ENCODE peak calls at places on chromosome 4, in seven cellular contexts. One of them, this sample, is unnamed.

GRCh38 chr4:176583278-176583677 is 209.4 kb downstream of the VEGFC start:
- DNase-seq in MCF 10A: no peak
- DNase-seq in neural crest cell: no peak
- DNase-seq in H9: no peak
- DNase-seq in CD8-positive, alpha-beta T cell: no peak
- DNase-seq in GM20000: no peak
- DNase-seq in mesothelial cell of epicardium: no peak
- DNase-seq in this sample: no peak

GRCh38 chr4:13891544-13891939 is 264.0 kb upstream of the BOD1L1 start:
- DNase-seq in mesothelial cell of epicardium: no peak
- DNase-seq in MCF 10A: no peak
- DNase-seq in neural crest cell: no peak
- DNase-seq in GM20000: no peak
- DNase-seq in CD8-positive, alpha-beta T cell: no peak
- DNase-seq in H9: no peak
- DNase-seq in this sample: no peak

GRCh38 chr4:168723020-168723419 is 226.2 kb downstream of the PALLD start:
- DNase-seq in neural crest cell: no peak
- DNase-seq in H9: no peak
- DNase-seq in GM20000: no peak
- DNase-seq in CD8-positive, alpha-beta T cell: no peak
- DNase-seq in mesothelial cell of epicardium: no peak
- DNase-seq in MCF 10A: no peak
- DNase-seq in this sample: no peak

GRCh38 chr4:162485486-162485885 is 321.7 kb upstream of the FSTL5 start:
- DNase-seq in GM20000: no peak
- DNase-seq in CD8-positive, alpha-beta T cell: no peak
- DNase-seq in mesothelial cell of epicardium: no peak
- DNase-seq in neural crest cell: no peak
- DNase-seq in H9: no peak
- DNase-seq in MCF 10A: peak
- DNase-seq in this sample: no peak

GRCh38 chr4:164108971-164109370 is 614.5 kb downstream of the TMA16 start:
- DNase-seq in neural crest cell: no peak
- DNase-seq in GM20000: no peak
- DNase-seq in MCF 10A: no peak
- DNase-seq in CD8-positive, alpha-beta T cell: no peak
- DNase-seq in mesothelial cell of epicardium: no peak
- DNase-seq in H9: no peak
- DNase-seq in this sample: no peak

GRCh38 chr4:57093816-57094481 is 16.2 kb downstream of the IGFBP7 start:
- DNase-seq in MCF 10A: no peak
- DNase-seq in GM20000: no peak
- DNase-seq in mesothelial cell of epicardium: no peak
- DNase-seq in neural crest cell: no peak
- DNase-seq in CD8-positive, alpha-beta T cell: no peak
- DNase-seq in H9: no peak
- DNase-seq in this sample: no peak

GRCh38 chr4:22906046-22906445 is 213.3 kb downstream of the GBA3 start:
- DNase-seq in GM20000: no peak
- DNase-seq in neural crest cell: no peak
- DNase-seq in H9: no peak
- DNase-seq in MCF 10A: no peak
- DNase-seq in mesothelial cell of epicardium: no peak
- DNase-seq in CD8-positive, alpha-beta T cell: no peak
- DNase-seq in this sample: no peak

GRCh38 chr4:188372051-188372450 is 232.8 kb downstream of the TRIML1 start:
- DNase-seq in mesothelial cell of epicardium: no peak
- DNase-seq in neural crest cell: no peak
- DNase-seq in MCF 10A: peak
- DNase-seq in CD8-positive, alpha-beta T cell: no peak
- DNase-seq in H9: no peak
- DNase-seq in GM20000: no peak
- DNase-seq in this sample: no peak

GRCh38 chr4:56243107-56243506 is 144.2 kb downstream of the AASDH start:
- DNase-seq in neural crest cell: no peak
- DNase-seq in H9: no peak
- DNase-seq in CD8-positive, alpha-beta T cell: no peak
- DNase-seq in GM20000: no peak
- DNase-seq in MCF 10A: no peak
- DNase-seq in mesothelial cell of epicardium: no peak
- DNase-seq in this sample: no peak

GRCh38 chr4:154559141-154559841 is 3.5 kb upstream of the FGB start:
- DNase-seq in mesothelial cell of epicardium: no peak
- DNase-seq in H9: peak
- DNase-seq in MCF 10A: peak
- DNase-seq in GM20000: peak
- DNase-seq in CD8-positive, alpha-beta T cell: no peak
- DNase-seq in neural crest cell: no peak
- DNase-seq in this sample: peak

GRCh38 chr4:30386266-30386895 is 333.8 kb upstream of the PCDH7 start:
- DNase-seq in CD8-positive, alpha-beta T cell: no peak
- DNase-seq in MCF 10A: peak
- DNase-seq in neural crest cell: no peak
- DNase-seq in GM20000: no peak
- DNase-seq in mesothelial cell of epicardium: no peak
- DNase-seq in H9: no peak
- DNase-seq in this sample: no peak

GRCh38 chr4:40462326-40462725 is 127.2 kb downstream of the CHRNA9 start:
- DNase-seq in mesothelial cell of epicardium: no peak
- DNase-seq in H9: no peak
- DNase-seq in CD8-positive, alpha-beta T cell: no peak
- DNase-seq in neural crest cell: no peak
- DNase-seq in MCF 10A: no peak
- DNase-seq in GM20000: peak
- DNase-seq in this sample: no peak

GRCh38 chr4:7647932-7648812 is 213.4 kb upstream of the PSAPL1 start:
- DNase-seq in mesothelial cell of epicardium: no peak
- DNase-seq in CD8-positive, alpha-beta T cell: no peak
- DNase-seq in H9: no peak
- DNase-seq in MCF 10A: peak
- DNase-seq in GM20000: no peak
- DNase-seq in neural crest cell: no peak
- DNase-seq in this sample: no peak

GRCh38 chr4:75432683-75433082 is 81.5 kb downstream of the RCHY1 start:
- DNase-seq in GM20000: no peak
- DNase-seq in mesothelial cell of epicardium: no peak
- DNase-seq in H9: peak
- DNase-seq in CD8-positive, alpha-beta T cell: no peak
- DNase-seq in MCF 10A: peak
- DNase-seq in neural crest cell: no peak
- DNase-seq in this sample: peak

GRCh38 chr4:20299515-20299914 is 47.8 kb downstream of the SLIT2 start:
- DNase-seq in H9: no peak
- DNase-seq in neural crest cell: no peak
- DNase-seq in CD8-positive, alpha-beta T cell: no peak
- DNase-seq in GM20000: no peak
- DNase-seq in mesothelial cell of epicardium: no peak
- DNase-seq in MCF 10A: peak
- DNase-seq in this sample: peak

GRCh38 chr4:1326751-1327525 is 20.1 kb upstream of the UVSSA start:
- DNase-seq in CD8-positive, alpha-beta T cell: no peak
- DNase-seq in MCF 10A: no peak
- DNase-seq in mesothelial cell of epicardium: no peak
- DNase-seq in H9: no peak
- DNase-seq in neural crest cell: no peak
- DNase-seq in GM20000: no peak
- DNase-seq in this sample: no peak

GRCh38 chr4:54127660-54128059 is 27.7 kb downstream of the GSX2 start:
- DNase-seq in MCF 10A: no peak
- DNase-seq in H9: no peak
- DNase-seq in GM20000: no peak
- DNase-seq in CD8-positive, alpha-beta T cell: no peak
- DNase-seq in neural crest cell: no peak
- DNase-seq in mesothelial cell of epicardium: no peak
- DNase-seq in this sample: no peak

GRCh38 chr4:29311231-29311630 is 1408.9 kb upstream of the PCDH7 start:
- DNase-seq in GM20000: no peak
- DNase-seq in mesothelial cell of epicardium: no peak
- DNase-seq in MCF 10A: peak
- DNase-seq in neural crest cell: no peak
- DNase-seq in CD8-positive, alpha-beta T cell: no peak
- DNase-seq in H9: no peak
- DNase-seq in this sample: no peak

GRCh38 chr4:579543-580175 is 3.6 kb upstream of the TMEM271 start:
- DNase-seq in neural crest cell: no peak
- DNase-seq in GM20000: no peak
- DNase-seq in MCF 10A: no peak
- DNase-seq in CD8-positive, alpha-beta T cell: no peak
- DNase-seq in H9: no peak
- DNase-seq in mesothelial cell of epicardium: no peak
- DNase-seq in this sample: no peak

GRCh38 chr4:82744284-82744963 is 54.2 kb downstream of the SCD5 start:
- DNase-seq in neural crest cell: no peak
- DNase-seq in mesothelial cell of epicardium: no peak
- DNase-seq in CD8-positive, alpha-beta T cell: no peak
- DNase-seq in GM20000: no peak
- DNase-seq in MCF 10A: peak
- DNase-seq in H9: no peak
- DNase-seq in this sample: peak

GRCh38 chr4:183264614-183265013 is 55.5 kb downstream of the CLDN22 start:
- DNase-seq in H9: no peak
- DNase-seq in GM20000: no peak
- DNase-seq in CD8-positive, alpha-beta T cell: no peak
- DNase-seq in MCF 10A: no peak
- DNase-seq in neural crest cell: no peak
- DNase-seq in mesothelial cell of epicardium: no peak
- DNase-seq in this sample: no peak

GRCh38 chr4:16833722-16834121 is 64.7 kb downstream of the LDB2 start:
- DNase-seq in GM20000: no peak
- DNase-seq in H9: no peak
- DNase-seq in MCF 10A: no peak
- DNase-seq in mesothelial cell of epicardium: no peak
- DNase-seq in neural crest cell: no peak
- DNase-seq in CD8-positive, alpha-beta T cell: no peak
- DNase-seq in this sample: no peak

GRCh38 chr4:145782756-145783155 is 102.8 kb downstream of the C4orf51 start:
- DNase-seq in GM20000: no peak
- DNase-seq in H9: no peak
- DNase-seq in mesothelial cell of epicardium: no peak
- DNase-seq in CD8-positive, alpha-beta T cell: no peak
- DNase-seq in MCF 10A: no peak
- DNase-seq in neural crest cell: no peak
- DNase-seq in this sample: no peak

GRCh38 chr4:105158837-105159236 is 12.2 kb downstream of the TET2 start:
- DNase-seq in mesothelial cell of epicardium: no peak
- DNase-seq in MCF 10A: no peak
- DNase-seq in CD8-positive, alpha-beta T cell: no peak
- DNase-seq in H9: no peak
- DNase-seq in GM20000: no peak
- DNase-seq in neural crest cell: no peak
- DNase-seq in this sample: no peak

GRCh38 chr4:162163892-162164759 is at the start of gene FSTL5:
- DNase-seq in GM20000: peak
- DNase-seq in mesothelial cell of epicardium: peak
- DNase-seq in H9: peak
- DNase-seq in MCF 10A: peak
- DNase-seq in neural crest cell: peak
- DNase-seq in CD8-positive, alpha-beta T cell: no peak
- DNase-seq in this sample: peak

GRCh38 chr4:30380404-30380998 is 339.7 kb upstream of the PCDH7 start:
- DNase-seq in H9: peak
- DNase-seq in mesothelial cell of epicardium: no peak
- DNase-seq in GM20000: peak
- DNase-seq in neural crest cell: peak
- DNase-seq in MCF 10A: peak
- DNase-seq in CD8-positive, alpha-beta T cell: no peak
- DNase-seq in this sample: peak

GRCh38 chr4:5448286-5448685 is 260.1 kb downstream of the EVC2 start:
- DNase-seq in CD8-positive, alpha-beta T cell: no peak
- DNase-seq in H9: no peak
- DNase-seq in neural crest cell: no peak
- DNase-seq in GM20000: no peak
- DNase-seq in mesothelial cell of epicardium: no peak
- DNase-seq in MCF 10A: no peak
- DNase-seq in this sample: no peak

GRCh38 chr4:73523126-73523525 is 41.6 kb downstream of the AFM start:
- DNase-seq in H9: no peak
- DNase-seq in neural crest cell: no peak
- DNase-seq in GM20000: no peak
- DNase-seq in mesothelial cell of epicardium: no peak
- DNase-seq in CD8-positive, alpha-beta T cell: no peak
- DNase-seq in MCF 10A: peak
- DNase-seq in this sample: no peak
- TF ChIP-seq CTCF in H9: no peak
- TF ChIP-seq CTCF in neural crest cell: no peak
- TF ChIP-seq CTCF in GM20000: no peak
- TF ChIP-seq CTCF in mesothelial cell of epicardium: no peak
- TF ChIP-seq CTCF in CD8-positive, alpha-beta T cell: no peak
- TF ChIP-seq CTCF in MCF 10A: no peak
- TF ChIP-seq CTCF in this sample: no peak

GRCh38 chr4:184745747-184746531 is 12.0 kb upstream of the CENPU start:
- DNase-seq in neural crest cell: peak
- DNase-seq in CD8-positive, alpha-beta T cell: peak
- DNase-seq in mesothelial cell of epicardium: peak
- DNase-seq in H9: peak
- DNase-seq in GM20000: peak
- DNase-seq in MCF 10A: peak
- DNase-seq in this sample: peak
- TF ChIP-seq CTCF in neural crest cell: peak
- TF ChIP-seq CTCF in CD8-positive, alpha-beta T cell: peak
- TF ChIP-seq CTCF in mesothelial cell of epicardium: peak
- TF ChIP-seq CTCF in H9: peak
- TF ChIP-seq CTCF in GM20000: peak
- TF ChIP-seq CTCF in MCF 10A: peak
- TF ChIP-seq CTCF in this sample: peak

DNA sequence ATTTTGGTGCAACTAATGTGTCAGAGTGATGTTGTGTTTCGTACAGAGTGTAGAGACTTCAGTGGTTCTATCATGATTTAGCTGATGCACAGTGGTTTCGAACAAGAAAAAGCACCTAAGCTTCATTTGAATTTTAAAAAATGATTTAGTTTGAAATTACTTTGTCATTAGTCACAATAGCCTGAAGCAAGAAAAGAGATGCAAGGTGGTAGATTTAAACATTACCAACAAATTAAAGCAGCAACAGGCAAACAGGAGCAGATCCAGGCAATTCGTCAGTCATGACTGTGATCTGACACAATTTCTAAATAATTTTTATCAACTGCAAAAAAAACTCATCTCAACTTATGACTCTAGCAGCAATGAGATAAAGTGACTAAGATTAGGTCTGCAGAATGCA is 24.6 kb upstream of the COX7B2 start:
- DNase-seq in mesothelial cell of epicardium: no peak
- DNase-seq in neural crest cell: no peak
- DNase-seq in GM20000: no peak
- DNase-seq in MCF 10A: no peak
- DNase-seq in H9: no peak
- DNase-seq in CD8-positive, alpha-beta T cell: no peak
- DNase-seq in this sample: no peak
- TF ChIP-seq CTCF in mesothelial cell of epicardium: no peak
- TF ChIP-seq CTCF in neural crest cell: no peak
- TF ChIP-seq CTCF in GM20000: no peak
- TF ChIP-seq CTCF in MCF 10A: no peak
- TF ChIP-seq CTCF in H9: no peak
- TF ChIP-seq CTCF in CD8-positive, alpha-beta T cell: no peak
- TF ChIP-seq CTCF in this sample: no peak

DNA sequence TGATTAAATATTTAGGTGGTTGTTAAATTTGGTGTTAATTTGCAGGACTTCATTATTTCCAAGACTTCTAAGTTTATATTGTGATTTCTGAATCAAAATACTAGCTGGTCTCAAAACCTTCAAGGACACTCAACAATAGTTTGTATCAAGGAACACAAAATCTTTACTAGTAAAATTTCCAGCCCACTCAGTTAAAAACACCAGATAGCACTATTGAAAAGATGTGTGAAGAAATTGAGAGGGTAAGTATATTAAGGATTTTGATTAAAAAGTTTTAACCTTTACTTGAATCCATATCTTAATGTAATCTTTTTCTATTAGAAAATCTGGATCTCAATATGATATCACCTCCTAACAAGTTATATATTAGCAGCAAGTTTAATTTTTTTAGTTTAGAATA is 89.3 kb upstream of the UGT8 start:
- DNase-seq in neural crest cell: no peak
- DNase-seq in CD8-positive, alpha-beta T cell: no peak
- DNase-seq in MCF 10A: no peak
- DNase-seq in GM20000: no peak
- DNase-seq in H9: no peak
- DNase-seq in mesothelial cell of epicardium: no peak
- DNase-seq in this sample: no peak
- TF ChIP-seq CTCF in neural crest cell: no peak
- TF ChIP-seq CTCF in CD8-positive, alpha-beta T cell: no peak
- TF ChIP-seq CTCF in MCF 10A: no peak
- TF ChIP-seq CTCF in GM20000: no peak
- TF ChIP-seq CTCF in H9: no peak
- TF ChIP-seq CTCF in mesothelial cell of epicardium: no peak
- TF ChIP-seq CTCF in this sample: no peak